ENCODE peak calls at places on chromosomes 11 and 22, in six cellular contexts. B is neuronal stem cell, G is mesendoderm, F is H1, V is mesenchymal stem cell, Q is IMR-90. D is an unnamed sample.

GRCh38 chr11:93740031-93740801 is 1.1 kb downstream of the TAF1D start:
- DNase-seq in B (no peak), G (peak; percentile 81), F (no peak), V (no peak), Q (peak; percentile 56), D (peak; percentile 87)

GRCh38 chr11:57641426-57641825 is 8.3 kb downstream of the YPEL4 start:
- DNase-seq in B (no peak), G (peak; percentile 79), F (no peak), V (peak; percentile 81), Q (peak; percentile 69), D (peak; percentile 72)

GRCh38 chr11:66068154-66068821 is 1.8 kb upstream of the PACS1 start:
- DNase-seq in B (peak; percentile 78), G (peak; percentile 89), F (peak; percentile 94), V (peak; percentile 81), Q (peak; percentile 68), D (peak; percentile 75)

GRCh38 chr11:107682182-107682971 is 29.5 kb downstream of the SLN start:
- DNase-seq in B (no peak), G (no peak), F (no peak), V (no peak), Q (no peak), D (no peak)

GRCh38 chr11:70002433-70002832 is 75.7 kb upstream of the ANO1 start:
- DNase-seq in B (no peak), G (no peak), F (no peak), V (no peak), Q (no peak), D (no peak)

GRCh38 chr11:864928-865327 is 22.3 kb downstream of the TSPAN4 start:
- DNase-seq in B (no peak), G (no peak), F (no peak), V (no peak), Q (no peak), D (no peak)

GRCh38 chr11:98003606-98004371 is 1017.0 kb upstream of the CNTN5 start:
- DNase-seq in B (no peak), G (no peak), F (no peak), V (peak; percentile 1), Q (no peak), D (no peak)

GRCh38 chr22:38257170-38257569 is 15.6 kb downstream of the TMEM184B start:
- DNase-seq in B (no peak), G (no peak), F (no peak), V (peak; percentile 75), Q (peak; percentile 81), D (no peak)

GRCh38 chr11:13941790-13942189 is 20.7 kb upstream of the SPON1 start:
- DNase-seq in B (no peak), G (no peak), F (no peak), V (no peak), Q (no peak), D (no peak)

GRCh38 chr22:41264408-41264941 is 21.5 kb downstream of the RANGAP1 start:
- DNase-seq in B (no peak), G (no peak), F (no peak), V (no peak), Q (no peak), D (peak; percentile 87)

GRCh38 chr22:38290347-38290746 is 17.5 kb upstream of the TMEM184B start:
- DNase-seq in B (no peak), G (no peak), F (no peak), V (no peak), Q (no peak), D (peak; percentile 47)

GRCh38 chr22:50447576-50448551 is 27.0 kb downstream of the SBF1 start:
- DNase-seq in B (no peak), G (no peak), F (no peak), V (no peak), Q (no peak), D (no peak)

GRCh38 chr11:3797329-3798090 is at the start of gene NUP98:
- DNase-seq in B (peak; percentile 99), G (peak; percentile 100), F (peak; percentile 99), V (peak; percentile 100), Q (peak; percentile 100), D (peak; percentile 100)

GRCh38 chr11:22787565-22788162 is 41.9 kb downstream of the SVIP start:
- DNase-seq in B (peak; percentile 23), G (peak; percentile 51), F (no peak), V (peak; percentile 37), Q (peak; percentile 56), D (peak; percentile 4)

GRCh38 chr11:34149786-34150185 is 44.4 kb downstream of the NAT10 start:
- DNase-seq in B (no peak), G (peak; percentile 48), F (peak; percentile 59), V (peak; percentile 21), Q (no peak), D (peak; percentile 29)

GRCh38 chr22:37601540-37602442 is 6.8 kb upstream of the GGA1 start:
- DNase-seq in B (peak; percentile 50), G (peak; percentile 96), F (peak; percentile 66), V (peak; percentile 16), Q (peak; percentile 33), D (peak; percentile 62)

GRCh38 chr22:47659467-47660302 is 897.2 kb downstream of the TBC1D22A start:
- DNase-seq in B (no peak), G (peak; percentile 86), F (no peak), V (no peak), Q (no peak), D (no peak)

GRCh38 chr11:37560346-37560745 is 962.3 kb upstream of the RAG2 start:
- DNase-seq in B (no peak), G (peak; percentile 21), F (no peak), V (no peak), Q (no peak), D (no peak)

GRCh38 chr11:79663012-79663411 is 222.2 kb upstream of the TENM4 start:
- DNase-seq in B (no peak), G (no peak), F (no peak), V (no peak), Q (no peak), D (no peak)

GRCh38 chr11:68946416-68947090 is 34.2 kb downstream of the MRGPRD start:
- DNase-seq in B (no peak), G (no peak), F (no peak), V (peak; percentile 94), Q (peak; percentile 89), D (peak; percentile 35)
- H3K4me3 ChIP-seq in B (no peak overlapping the region), G (no peak overlapping the region), F (no peak overlapping the region), V (no peak overlapping the region), Q (no peak overlapping the region), D (no peak overlapping the region)

DNA sequence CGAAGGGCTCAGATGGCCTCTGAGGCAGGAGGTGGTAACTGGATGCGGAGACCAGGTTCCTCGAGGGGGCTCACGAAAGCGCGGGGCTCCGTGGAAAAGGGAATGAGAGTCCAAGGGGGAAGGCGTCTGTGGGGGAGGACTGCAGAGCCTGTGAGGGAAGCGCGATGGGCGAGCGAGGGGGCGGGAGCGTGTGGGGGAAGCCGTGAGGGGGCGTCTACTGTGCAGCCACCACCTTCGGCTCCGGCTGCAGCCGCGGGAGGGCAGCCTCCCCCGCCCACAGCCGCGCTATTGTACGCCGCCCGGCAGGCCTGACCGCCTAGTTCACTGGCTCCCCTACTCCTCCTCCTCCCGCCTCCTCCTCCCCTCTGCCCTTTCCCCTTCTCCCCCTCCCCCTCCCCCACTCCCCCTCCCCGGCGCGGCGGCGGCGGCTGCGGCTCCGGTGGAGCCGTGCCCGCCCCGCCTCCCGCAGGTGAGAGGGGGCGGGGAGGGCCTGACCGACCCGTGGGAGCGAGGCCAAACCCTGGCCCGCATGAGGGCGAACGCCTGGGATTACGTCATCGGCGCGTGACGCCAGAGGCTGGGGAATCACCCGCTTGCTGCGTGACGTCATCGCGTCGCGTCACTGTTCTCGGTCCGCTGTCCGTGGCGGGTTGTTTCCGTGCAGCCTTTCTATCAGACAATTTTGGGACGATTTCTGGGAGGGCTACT is at the start of gene PAK1:
- DNase-seq in B (peak; percentile 90), G (peak; percentile 97), F (peak; percentile 94), V (peak; percentile 87), Q (peak; percentile 86), D (peak; percentile 99)
- H4K8ac ChIP-seq in B (no peak within 1 kb of the TSS), G (no peak within 1 kb of the TSS), F (peak within 1 kb of the TSS; percentile 96), V (peak within 1 kb of the TSS; percentile 81), Q (no peak within 1 kb of the TSS), D (peak within 1 kb of the TSS; percentile 100)

DNA sequence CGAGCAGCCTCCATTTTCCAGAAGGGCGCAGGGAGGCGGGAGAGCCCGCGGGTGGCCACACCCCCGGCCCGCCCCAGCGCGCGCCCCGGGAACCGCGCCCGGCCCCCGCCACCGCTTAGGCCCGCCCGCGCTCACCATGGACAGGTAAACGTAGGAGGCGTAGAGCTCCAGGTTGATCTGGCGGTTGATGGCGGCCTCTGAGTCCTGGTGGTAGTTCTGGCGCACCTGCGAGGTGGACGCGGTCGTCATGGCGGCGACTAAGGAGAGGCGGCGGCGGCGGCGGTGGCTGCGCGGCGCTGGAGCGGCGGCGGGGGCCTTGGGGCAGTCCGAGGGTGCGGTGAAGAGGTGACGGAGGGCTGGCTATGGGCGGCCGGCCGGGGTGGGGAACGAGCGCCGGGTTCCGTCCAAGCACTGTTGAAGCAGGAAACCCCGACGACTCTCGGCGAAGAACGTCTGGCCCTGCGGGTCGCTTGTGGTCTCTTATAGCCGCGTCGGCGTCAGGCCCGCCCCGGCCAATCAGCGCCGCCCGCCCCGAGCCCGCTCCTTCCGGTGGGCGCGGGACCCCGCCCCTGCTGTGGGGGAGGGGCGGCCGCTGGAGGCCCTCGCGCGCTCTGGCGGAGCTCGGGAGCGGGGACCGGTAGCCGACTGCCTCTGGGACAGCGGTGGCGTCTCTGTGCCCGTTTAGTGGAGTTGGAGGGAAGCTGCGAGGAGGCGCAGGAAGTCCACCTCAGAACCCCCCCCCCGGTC is at the start of gene FTH1:
- DNase-seq in B (peak; percentile 89), G (peak; percentile 93), F (peak; percentile 90), V (peak; percentile 94), Q (peak; percentile 88), D (peak; percentile 93)
- H2AK5ac ChIP-seq in B (peak within 1 kb of the TSS; percentile 99), G (peak within 1 kb of the TSS; percentile 98), F (peak within 1 kb of the TSS; percentile 78), V (peak within 1 kb of the TSS; percentile 37), Q (peak within 1 kb of the TSS; percentile 98), D (peak within 1 kb of the TSS; percentile 67)

GRCh38 chr22:23894710-23895598 is 771 bp downstream of the MIF start:
- DNase-seq in B (peak; percentile 61), G (peak; percentile 92), F (peak; percentile 83), V (peak; percentile 78), Q (peak; percentile 63), D (peak; percentile 81)

GRCh38 chr22:23895599-23896144 is 1.5 kb downstream of the MIF start:
- DNase-seq in B (no peak), G (no peak), F (no peak), V (no peak), Q (no peak), D (no peak)

GRCh38 chr22:23896523-23897186 is 2.5 kb downstream of the MIF start:
- DNase-seq in B (no peak), G (no peak), F (no peak), V (no peak), Q (no peak), D (no peak)

GRCh38 chr22:23897320-23897719 is 3.1 kb downstream of the MIF start:
- DNase-seq in B (no peak), G (no peak), F (no peak), V (no peak), Q (no peak), D (no peak)

GRCh38 chr22:23896166-23896522 is 2.0 kb downstream of the MIF start:
- DNase-seq in B (no peak), G (no peak), F (no peak), V (no peak), Q (no peak), D (no peak)
- H3K4me3 ChIP-seq in B (no peak overlapping the region), G (no peak overlapping the region), F (peak overlapping the region; percentile 91), V (peak overlapping the region; percentile 87), Q (no peak overlapping the region), D (no peak overlapping the region)

GRCh38 chr11:111983187-111983986 is 41.8 kb upstream of the DLAT start:
- DNase-seq in B (peak; percentile 67), G (peak; percentile 93), F (peak; percentile 62), V (peak; percentile 85), Q (peak; percentile 72), D (peak; percentile 90)
- H4K8ac ChIP-seq in B (no peak overlapping the region), G (no peak overlapping the region), F (no peak overlapping the region), V (no peak overlapping the region), Q (peak overlapping the region; percentile 18), D (no peak overlapping the region)

D was measured in trophoblast cell.